ENCODE peak calls at places on chromosomes 5 and 9, in ten cellular contexts. W is B cell, L is upper lobe of right lung, O is neural crest cell, T is lower lobe of right lung, P is Calu3, I is heart left ventricle, K is fibroblast of mammary gland, U is hepatocyte, J is OCI-LY7. Y is an unnamed sample.

GRCh38 chr9:137222190-137223077 is at the start of gene RNF208:
- DNase-seq in W (peak; percentile 55), J (no peak), T (no peak), K (no peak), O (no peak), P (no peak), L (no peak), I (no peak), U (peak; percentile 58), Y (peak; percentile 50)

GRCh38 chr9:20032413-20033006 is 243.7 kb upstream of the SLC24A2 start:
- DNase-seq in U (no peak), P (no peak), I (peak; percentile 73), K (no peak), O (no peak), J (no peak), L (no peak), W (no peak), T (no peak), Y (no peak)

GRCh38 chr5:131265318-131265803 is 1.5 kb downstream of the CDC42SE2 start:
- DNase-seq in T (no peak), P (peak; percentile 44), I (no peak), J (peak; percentile 72), W (peak; percentile 57), U (peak; percentile 46), K (peak; percentile 51), O (no peak), L (no peak), Y (no peak)

GRCh38 chr9:94645901-94646300 is 6.6 kb upstream of the FBP1 start:
- DNase-seq in U (no peak), W (no peak), P (no peak), J (no peak), L (no peak), O (no peak), K (no peak), T (no peak), I (no peak), Y (no peak)

GRCh38 chr9:109001275-109001676 is 12.0 kb downstream of the CTNNAL1 start:
- DNase-seq in O (no peak), K (peak; percentile 93), W (no peak), L (no peak), U (no peak), T (no peak), P (no peak), J (no peak), I (no peak), Y (no peak)

GRCh38 chr5:158875272-158875679 is 224.4 kb downstream of the EBF1 start:
- DNase-seq in W (peak; percentile 50), I (no peak), K (peak; percentile 56), P (no peak), O (no peak), L (no peak), U (no peak), J (peak; percentile 57), T (no peak), Y (no peak)

GRCh38 chr5:79318935-79319614 is 83.1 kb downstream of the JMY start:
- DNase-seq in T (no peak), O (no peak), P (peak; percentile 19), L (no peak), K (peak; percentile 90), J (no peak), W (no peak), I (no peak), U (no peak), Y (no peak)

GRCh38 chr5:1228121-1228520 is 2.9 kb downstream of the SLC6A18 start:
- DNase-seq in P (no peak), W (no peak), L (no peak), I (no peak), K (no peak), O (no peak), J (no peak), T (no peak), U (no peak), Y (no peak)

GRCh38 chr9:82940386-82940785 is 122.6 kb downstream of the RASEF start:
- DNase-seq in P (no peak), J (no peak), T (no peak), L (no peak), W (no peak), K (no peak), O (no peak), I (no peak), U (no peak), Y (no peak)

GRCh38 chr5:138503487-138504270 is 38.4 kb downstream of the EGR1 start:
- DNase-seq in I (no peak), U (peak; percentile 80), P (peak; percentile 59), W (peak; percentile 69), K (peak; percentile 77), T (no peak), J (peak; percentile 68), L (no peak), O (peak; percentile 39), Y (no peak)

GRCh38 chr9:127519301-127520166 is 68.2 kb downstream of the LRSAM1 start:
- DNase-seq in W (no peak), O (no peak), J (no peak), K (peak; percentile 97), P (peak; percentile 83), U (peak; percentile 59), L (peak; percentile 68), T (no peak), I (peak; percentile 68), Y (no peak)

GRCh38 chr5:360277-361027 is 38.9 kb downstream of the AHRR start:
- DNase-seq in W (no peak), T (no peak), I (no peak), U (no peak), K (no peak), O (no peak), J (no peak), L (no peak), P (no peak), Y (no peak)

DNA sequence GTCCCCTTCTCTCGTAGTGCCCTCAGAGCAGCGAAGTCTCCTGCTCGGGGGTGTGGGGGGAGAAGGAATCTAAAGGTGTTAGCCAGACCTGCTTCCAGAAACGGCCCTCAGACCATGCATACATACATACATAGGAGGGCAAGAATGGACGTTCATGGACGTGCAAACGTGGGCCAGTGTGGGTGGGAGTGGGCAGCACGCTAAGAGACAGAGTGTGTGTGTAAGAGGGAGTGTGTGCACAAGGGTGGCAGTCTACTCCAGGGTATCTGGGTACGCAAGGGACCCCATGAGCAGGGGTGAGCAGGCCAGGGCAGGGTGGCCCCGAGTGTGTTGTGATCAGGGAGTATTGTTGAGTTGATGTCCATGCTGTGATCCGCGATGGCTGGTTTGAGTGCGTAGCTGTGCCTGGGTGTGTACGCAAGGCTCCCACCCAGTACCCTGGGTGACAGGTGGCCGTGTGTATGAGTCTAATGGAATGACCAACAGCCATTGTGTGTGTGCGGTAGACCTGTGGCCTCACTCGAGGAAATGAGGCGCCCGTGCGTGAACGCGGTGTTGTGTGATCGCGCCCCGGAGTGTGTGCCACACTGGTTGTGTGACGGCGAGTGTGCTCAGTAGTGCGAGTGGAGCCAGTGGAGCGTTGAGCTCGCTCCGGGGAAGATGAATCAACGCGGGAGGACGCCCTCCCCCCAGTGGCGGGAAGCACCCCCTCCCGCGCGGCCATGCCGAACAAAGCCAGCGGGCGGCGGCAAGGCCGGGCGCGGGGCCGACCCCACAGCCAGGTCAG is 826 bp downstream of the GPRIN1 start:
- DNase-seq in L (no peak), P (no peak), T (no peak), W (peak; percentile 64), O (peak; percentile 45), U (no peak), K (no peak), J (peak; percentile 43), I (no peak), Y (no peak)
- TF ChIP-seq CTCF in L (no peak), P (no peak), T (no peak), W (no peak), O (peak; percentile 19), U (no peak), K (no peak), J (no peak), I (no peak), Y (no peak)

GRCh38 chr5:3590967-3591900 is 4.4 kb upstream of the IRX1 start:
- DNase-seq in W (no peak), U (no peak), I (no peak), T (no peak), O (no peak), J (no peak), K (no peak), L (no peak), P (no peak), Y (no peak)
- TF ChIP-seq CTCF in W (no peak), U (peak; percentile 11), I (no peak), T (no peak), O (peak; percentile 56), J (no peak), K (no peak), L (no peak), P (no peak), Y (peak; percentile 43)

DNA sequence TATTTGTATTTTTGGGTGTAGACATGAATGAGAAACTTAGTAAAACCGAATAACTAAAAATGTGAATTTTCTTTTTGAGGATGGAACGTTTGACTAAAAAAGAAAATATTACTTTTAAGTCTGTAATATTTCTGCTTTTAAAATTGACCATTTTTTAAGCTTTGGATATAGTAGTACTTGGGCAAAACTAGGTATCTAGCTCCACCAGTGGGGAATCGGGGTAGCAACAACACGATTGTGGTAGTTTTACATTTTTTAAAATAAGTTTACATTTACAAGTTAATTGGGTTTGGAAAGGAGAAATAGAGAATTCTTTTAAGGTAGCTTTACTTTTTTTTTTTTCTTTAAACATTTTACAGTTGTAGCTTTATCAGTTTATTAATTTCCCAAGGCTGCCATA is 154.4 kb downstream of the MAN2A1 start:
- DNase-seq in T (no peak), O (no peak), J (no peak), P (peak; percentile 20), W (no peak), U (no peak), L (no peak), I (no peak), K (peak; percentile 31), Y (no peak)
- TF ChIP-seq CTCF in T (no peak), O (peak; percentile 42), J (peak; percentile 44), P (no peak), W (peak; percentile 33), U (no peak), L (peak; percentile 22), I (peak; percentile 32), K (peak; percentile 35), Y (peak; percentile 33)

GRCh38 chr9:101636247-101636646 is 41.5 kb upstream of the PPP3R2 start:
- DNase-seq in U (no peak), T (no peak), P (no peak), W (no peak), L (no peak), O (no peak), K (no peak), I (no peak), J (no peak), Y (no peak)

GRCh38 chr9:101639301-101639700 is 44.5 kb upstream of the PPP3R2 start:
- DNase-seq in P (no peak), K (peak; percentile 18), O (no peak), T (no peak), U (peak; percentile 10), J (no peak), L (no peak), W (no peak), I (no peak), Y (no peak)

GRCh38 chr9:101635020-101635419 is 40.3 kb upstream of the PPP3R2 start:
- DNase-seq in K (no peak), L (no peak), U (no peak), W (no peak), O (no peak), J (no peak), I (no peak), T (no peak), P (no peak), Y (no peak)

GRCh38 chr9:101631892-101632291 is 37.1 kb upstream of the PPP3R2 start:
- DNase-seq in O (no peak), K (no peak), J (no peak), T (no peak), I (no peak), W (no peak), L (no peak), U (no peak), P (no peak), Y (no peak)

GRCh38 chr9:101635473-101635872 is 40.7 kb upstream of the PPP3R2 start:
- DNase-seq in P (no peak), L (no peak), I (no peak), T (no peak), K (no peak), U (no peak), J (no peak), O (no peak), W (no peak), Y (no peak)
- TF ChIP-seq CTCF in P (no peak), L (no peak), I (no peak), T (no peak), K (no peak), U (no peak), J (no peak), O (no peak), W (no peak), Y (peak; percentile 9)

Y was measured in progenitor cell of endocrine pancreas.